ENCODE peak calls at places on chromosomes 12 and 14, in five cellular contexts. F, X, T, K and N are unnamed samples.
A peak's percentile ranks its signal among the peaks of the same experiment; 100 is the strongest.

GRCh38 chr12:76670776-76671175 is 93.1 kb upstream of the ZDHHC17 start:
- DNase-seq in K (no peak), T (no peak), X (no peak), F (no peak), N (peak; percentile 11)

GRCh38 chr12:78887008-78887407 is 22.4 kb downstream of the SYT1 start:
- DNase-seq in K (peak; percentile 47), X (no peak), F (no peak), T (no peak), N (peak; percentile 87)

GRCh38 chr14:99749142-99749541 is 44.1 kb upstream of the EML1 start:
- DNase-seq in K (peak; percentile 70), F (no peak), X (no peak), T (no peak), N (no peak)

GRCh38 chr12:44875954-44876553 is at the start of gene NELL2:
- DNase-seq in X (peak; percentile 91), T (peak; percentile 83), K (peak; percentile 39), F (peak; percentile 92), N (peak; percentile 19)

GRCh38 chr12:10241781-10242180 is 29.1 kb downstream of the GABARAPL1 start:
- DNase-seq in K (no peak), T (no peak), X (no peak), F (no peak), N (peak; percentile 56)

GRCh38 chr14:74913986-74914573 is 9.0 kb downstream of the RPS6KL1 start:
- DNase-seq in T (no peak), F (peak; percentile 62), X (peak; percentile 33), K (peak; percentile 81), N (peak; percentile 81)

GRCh38 chr12:6074979-6075585 is 49.4 kb downstream of the VWF start:
- DNase-seq in T (no peak), K (peak; percentile 16), X (no peak), F (peak; percentile 64), N (no peak)

GRCh38 chr14:103803661-103804060 is 43.7 kb downstream of the PPP1R13B start:
- DNase-seq in F (no peak), K (no peak), X (no peak), T (no peak), N (peak; percentile 23)

GRCh38 chr14:54040851-54041250 is 84.2 kb upstream of the BMP4 start:
- DNase-seq in K (no peak), T (no peak), F (no peak), X (no peak), N (no peak)

GRCh38 chr12:108933950-108934349 is 54.1 kb downstream of the DAO start:
- DNase-seq in K (no peak), T (no peak), F (no peak), X (no peak), N (no peak)

GRCh38 chr12:26047401-26048226 is 77.2 kb downstream of the BHLHE41 start:
- DNase-seq in X (no peak), T (peak; percentile 53), F (peak; percentile 84), K (peak; percentile 33), N (no peak)

GRCh38 chr14:71588576-71589215 is 343.5 kb upstream of the RGS6 start:
- DNase-seq in K (no peak), T (no peak), X (no peak), F (no peak), N (no peak)

GRCh38 chr14:89856871-89857345 is 97.6 kb downstream of the EFCAB11 start:
- DNase-seq in F (no peak), K (no peak), X (no peak), T (peak; percentile 24), N (peak; percentile 9)

GRCh38 chr14:21913759-21914158 is 240.1 kb upstream of the OR4E1 start:
- DNase-seq in X (peak; percentile 82), T (peak; percentile 81), K (peak; percentile 86), F (peak; percentile 85), N (peak; percentile 36)

GRCh38 chr14:51327376-51327775 is 87.3 kb downstream of the TMX1 start:
- DNase-seq in F (no peak), T (no peak), K (peak; percentile 72), X (no peak), N (peak; percentile 57)

GRCh38 chr14:82657186-82657675 is 1123.6 kb upstream of the SEL1L start:
- DNase-seq in T (no peak), X (no peak), K (no peak), F (no peak), N (peak; percentile 9)

GRCh38 chr12:15701721-15702156 is 87.4 kb downstream of the EPS8 start:
- DNase-seq in T (no peak), X (no peak), K (no peak), F (no peak), N (peak; percentile 77)

GRCh38 chr12:96208801-96209534 is 14.8 kb downstream of the ELK3 start:
- DNase-seq in T (no peak), X (no peak), K (no peak), F (no peak), N (peak; percentile 11)

GRCh38 chr12:49789992-49790391 is 38.2 kb downstream of the NCKAP5L start:
- DNase-seq in K (peak; percentile 79), T (no peak), X (no peak), F (peak; percentile 88), N (no peak)

GRCh38 chr12:50482566-50482965 is 22.2 kb upstream of the DIP2B start:
- DNase-seq in X (no peak), K (no peak), F (no peak), T (no peak), N (no peak)

GRCh38 chr12:2332947-2333346 is 280.2 kb downstream of the CACNA1C start:
- DNase-seq in X (no peak), F (no peak), T (no peak), K (peak; percentile 22), N (no peak)

GRCh38 chr12:85805654-85806053 is 30.6 kb downstream of the RASSF9 start:
- DNase-seq in X (no peak), T (no peak), F (no peak), K (no peak), N (no peak)

GRCh38 chr14:49920935-49921334 is 28.1 kb downstream of the ARF6 start:
- DNase-seq in X (no peak), F (no peak), K (peak; percentile 29), T (no peak), N (no peak)

GRCh38 chr12:47773858-47774580 is 981 bp downstream of the SLC48A1 start:
- DNase-seq in X (no peak), T (no peak), K (peak; percentile 26), F (no peak), N (no peak)

GRCh38 chr12:13062669-13063068 is 18.5 kb downstream of the FAM234B start:
- DNase-seq in T (no peak), K (no peak), F (no peak), X (no peak), N (no peak)

DNA sequence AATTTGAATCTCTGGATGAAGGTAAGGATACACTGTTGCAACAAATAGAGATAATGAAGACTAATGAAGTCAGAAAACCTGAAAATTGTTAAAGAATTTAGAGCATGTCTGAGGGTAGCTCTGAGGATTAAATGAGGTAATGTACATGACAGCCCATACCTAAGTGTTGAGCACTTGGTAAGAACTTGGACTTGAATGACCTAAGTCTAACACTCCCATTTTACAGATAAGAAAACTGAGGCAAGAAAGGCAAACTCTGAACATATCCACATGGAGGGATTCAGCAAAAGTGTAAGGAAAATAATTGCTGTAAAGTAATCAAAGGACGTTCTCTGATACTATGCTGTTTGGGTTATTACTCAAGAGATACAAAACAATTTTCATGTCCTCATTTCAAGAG is 29.0 kb downstream of the PTPRB start:
- DNase-seq in T (no peak), X (no peak), K (peak; percentile 60), F (no peak), N (no peak)
- H2BK12ac ChIP-seq in T (no peak overlapping the region), X (no peak overlapping the region), K (no peak overlapping the region), F (no peak overlapping the region), N (no peak overlapping the region)

GRCh38 chr12:132576701-132577100 is 33.7 kb downstream of the LRCOL1 start:
- DNase-seq in K (no peak), T (no peak), F (no peak), X (no peak), N (no peak)
- H3K27me3 ChIP-seq in K (peaks cover 4% of the 10 kb centered on the region), T (peaks cover 4% of the 10 kb centered on the region), F (no peaks in the 10 kb centered on the region), X (peaks cover 2% of the 10 kb centered on the region), N (no peaks in the 10 kb centered on the region)

GRCh38 chr12:64706831-64707230 is 52.4 kb downstream of the GNS start:
- DNase-seq in X (no peak), T (no peak), K (no peak), F (no peak), N (no peak)

GRCh38 chr12:64706366-64706765 is 52.8 kb downstream of the GNS start:
- DNase-seq in K (no peak), T (no peak), F (no peak), X (no peak), N (no peak)

GRCh38 chr12:64709429-64709828 is 49.8 kb downstream of the GNS start:
- DNase-seq in K (no peak), T (no peak), F (no peak), X (no peak), N (no peak)

DNA sequence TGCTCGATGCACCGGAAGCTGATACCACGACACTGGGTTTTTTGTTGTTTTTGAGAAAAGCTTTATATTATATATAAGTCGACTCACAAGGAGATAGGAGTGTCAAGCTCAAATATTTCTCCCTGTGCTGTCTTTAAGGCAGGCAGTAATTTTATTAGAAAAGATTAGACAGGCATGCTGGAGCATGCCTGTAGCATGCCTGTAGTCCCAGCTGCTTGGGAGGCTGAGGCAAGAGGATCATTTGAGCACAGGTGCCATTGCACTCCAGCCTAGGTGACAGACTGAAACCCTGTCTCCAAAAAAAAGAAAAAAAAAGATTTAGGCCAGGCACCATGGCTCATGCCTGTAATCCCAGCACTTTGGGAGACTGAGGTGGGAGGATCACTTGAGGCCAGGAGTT is 51.8 kb downstream of the GNS start:
- DNase-seq in F (no peak), X (no peak), K (peak; percentile 43), T (no peak), N (no peak)
- H2BK12ac ChIP-seq in F (no peak overlapping the region), X (no peak overlapping the region), K (no peak overlapping the region), T (no peak overlapping the region), N (no peak overlapping the region)

GRCh38 chr12:64826234-64826633 is 1.8 kb downstream of the TBC1D30 start:
- DNase-seq in X (peak; percentile 80), T (peak; percentile 86), K (peak; percentile 57), F (peak; percentile 86), N (peak; percentile 43)
- H3K27me3 ChIP-seq in X (peaks cover 29% of the 10 kb centered on the region), T (peaks cover 33% of the 10 kb centered on the region), K (peaks cover 25% of the 10 kb centered on the region), F (peaks cover 21% of the 10 kb centered on the region), N (peaks cover 68% of the 10 kb centered on the region)

DNA sequence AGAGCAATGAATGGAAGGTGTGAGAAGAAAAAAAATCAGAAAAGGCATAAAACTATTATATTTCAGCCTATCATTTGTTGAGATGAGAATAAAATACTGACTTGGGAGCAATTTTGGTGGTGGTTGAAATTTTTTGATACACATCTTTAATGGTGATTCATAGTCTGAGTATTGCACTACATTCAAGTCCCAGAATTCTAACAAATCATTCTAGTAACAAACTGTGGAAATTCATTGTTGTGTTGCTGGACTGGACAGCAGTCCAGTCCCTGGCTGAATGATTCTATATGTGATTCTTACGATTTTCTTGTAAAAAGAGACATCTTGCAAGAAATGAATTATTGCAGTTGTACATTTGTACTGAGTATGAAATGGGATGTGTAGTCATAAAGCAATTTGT is 268.6 kb downstream of the TRHDE start:
- DNase-seq in K (no peak), T (no peak), F (no peak), X (no peak), N (no peak)
- H2BK12ac ChIP-seq in K (no peak overlapping the region), T (no peak overlapping the region), F (no peak overlapping the region), X (no peak overlapping the region), N (no peak overlapping the region)